ENCODE peak calls at places on chromosomes 12 and 14, in six cellular contexts. W, M, S, P, R and L are unnamed samples. For H3K4me1 and H3K9me3, the result is how much of the 10 kb centered on the place peaks cover.

GRCh38 chr14:87049886-87050820 is 942.8 kb downstream of the GALC start:
- DNase-seq in S (peak), M (peak), R (no peak), W (peak), P (peak), L (peak)

GRCh38 chr14:96256420-96256819 is 410 bp downstream of the BDKRB1 start:
- DNase-seq in P (no peak), M (no peak), R (no peak), S (peak), W (no peak), L (no peak)

GRCh38 chr14:20454359-20454644 is 310 bp downstream of the OSGEP start:
- DNase-seq in R (peak), P (peak), M (no peak), S (peak), W (no peak), L (no peak)

GRCh38 chr14:104577457-104578301 is 1.9 kb upstream of the C14orf180 start:
- DNase-seq in M (no peak), R (no peak), P (no peak), W (peak), S (no peak), L (no peak)

GRCh38 chr12:73769337-73769736 is 768.3 kb upstream of the ATXN7L3B start:
- DNase-seq in W (no peak), M (no peak), P (no peak), R (no peak), S (no peak), L (peak)

GRCh38 chr14:71682337-71682736 is 249.9 kb upstream of the RGS6 start:
- DNase-seq in P (no peak), W (no peak), R (no peak), S (peak), M (no peak), L (no peak)

GRCh38 chr14:99546230-99546879 is 57.7 kb downstream of the CCDC85C start:
- DNase-seq in W (peak), R (no peak), M (peak), S (no peak), P (no peak), L (no peak)

GRCh38 chr14:90274808-90275454 is 18.6 kb downstream of the PSMC1 start:
- DNase-seq in P (no peak), R (no peak), S (peak), M (no peak), W (no peak), L (no peak)

GRCh38 chr12:88530868-88531267 is 49.4 kb downstream of the KITLG start:
- DNase-seq in R (no peak), S (no peak), M (no peak), P (no peak), W (no peak), L (no peak)

GRCh38 chr12:131950182-131950913 is 606 bp downstream of the EP400 start:
- DNase-seq in R (no peak), P (peak), W (peak), M (peak), S (peak), L (peak)

GRCh38 chr12:111030800-111031199 is 110.4 kb upstream of the MYL2 start:
- DNase-seq in P (no peak), R (no peak), W (no peak), M (no peak), S (no peak), L (no peak)

GRCh38 chr12:111029732-111030131 is 109.4 kb upstream of the MYL2 start:
- DNase-seq in S (no peak), R (no peak), W (no peak), P (no peak), M (no peak), L (no peak)

GRCh38 chr12:111029305-111029704 is 108.9 kb upstream of the MYL2 start:
- DNase-seq in W (no peak), P (no peak), M (no peak), R (no peak), S (no peak), L (no peak)

GRCh38 chr12:111027431-111027830 is 107.1 kb upstream of the MYL2 start:
- DNase-seq in W (no peak), M (no peak), P (no peak), S (no peak), R (no peak), L (no peak)

DNA sequence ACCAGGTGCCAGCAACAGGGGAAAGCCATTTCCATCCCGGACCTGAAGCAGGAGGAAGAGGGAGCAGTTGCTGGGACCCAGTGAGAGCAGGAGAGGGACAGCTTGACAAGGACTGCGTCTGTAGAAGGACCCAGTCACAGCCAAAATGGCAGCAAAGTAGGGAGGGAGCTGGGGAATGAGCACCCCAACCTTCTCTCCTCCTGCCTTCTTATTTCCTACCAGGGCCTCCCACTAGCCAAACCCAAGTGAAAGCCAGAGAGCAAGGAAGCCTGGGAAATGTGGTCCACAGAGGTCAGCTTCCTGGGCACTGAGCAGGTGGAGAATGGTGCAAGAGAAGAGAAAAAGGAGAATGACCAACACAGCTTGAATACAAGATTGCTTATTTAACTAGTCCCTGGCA is 108.5 kb upstream of the MYL2 start:
- DNase-seq in W (no peak), M (no peak), P (no peak), S (no peak), R (no peak), L (no peak)
- H3K4me1 ChIP-seq in W (under half), M (under half), P (under half), S (under half), R (under half), L (under half)

DNA sequence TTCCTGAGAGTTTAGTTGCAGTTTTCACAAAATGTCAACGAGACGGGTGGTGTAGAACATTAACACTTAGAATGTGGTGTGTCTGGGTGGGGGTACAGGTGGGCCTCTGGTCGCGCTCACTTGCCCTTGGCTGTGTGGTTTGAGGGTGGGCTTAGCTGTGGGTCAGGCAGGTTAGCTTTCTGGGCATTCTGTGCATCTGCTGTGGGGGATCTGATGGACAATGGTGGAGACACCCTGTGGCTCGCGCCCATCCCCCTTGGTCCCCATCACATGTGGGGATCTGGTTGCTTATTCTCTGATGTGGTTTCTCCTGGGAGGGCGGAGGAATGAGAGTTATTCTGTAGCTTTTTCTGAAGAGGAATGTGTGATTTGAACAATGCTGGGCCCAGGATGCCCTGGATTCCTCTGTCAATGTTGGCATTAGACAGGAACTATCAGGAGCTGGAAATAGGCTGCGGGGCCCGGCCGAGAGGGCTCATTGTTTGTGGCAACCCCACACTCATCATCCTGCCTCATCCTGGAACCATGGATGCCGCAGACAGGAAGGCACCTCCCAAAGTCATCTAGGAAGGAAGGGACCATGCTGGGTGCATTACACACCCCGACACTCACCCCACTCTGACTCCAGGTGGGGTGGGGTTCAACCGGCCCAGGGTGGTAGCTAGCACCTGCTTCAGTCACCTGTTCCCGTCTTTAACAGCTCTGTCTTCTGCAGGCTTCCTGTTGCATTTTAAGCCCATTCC is 101.7 kb downstream of the TSPAN9 start:
- DNase-seq in S (no peak), R (no peak), P (no peak), M (peak), W (no peak), L (no peak)
- H3K9me3 ChIP-seq in S (under half), R (under half), P (under half), M (under half), W (under half), L (under half)

DNA sequence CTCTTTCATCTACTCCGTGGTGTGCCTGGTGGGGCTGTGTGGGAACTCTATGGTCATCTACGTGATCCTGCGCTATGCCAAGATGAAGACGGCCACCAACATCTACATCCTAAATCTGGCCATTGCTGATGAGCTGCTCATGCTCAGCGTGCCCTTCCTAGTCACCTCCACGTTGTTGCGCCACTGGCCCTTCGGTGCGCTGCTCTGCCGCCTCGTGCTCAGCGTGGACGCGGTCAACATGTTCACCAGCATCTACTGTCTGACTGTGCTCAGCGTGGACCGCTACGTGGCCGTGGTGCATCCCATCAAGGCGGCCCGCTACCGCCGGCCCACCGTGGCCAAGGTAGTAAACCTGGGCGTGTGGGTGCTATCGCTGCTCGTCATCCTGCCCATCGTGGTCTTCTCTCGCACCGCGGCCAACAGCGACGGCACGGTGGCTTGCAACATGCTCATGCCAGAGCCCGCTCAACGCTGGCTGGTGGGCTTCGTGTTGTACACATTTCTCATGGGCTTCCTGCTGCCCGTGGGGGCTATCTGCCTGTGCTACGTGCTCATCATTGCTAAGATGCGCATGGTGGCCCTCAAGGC is 2.0 kb downstream of the SSTR1 start:
- DNase-seq in S (no peak), R (no peak), M (no peak), P (no peak), W (no peak), L (no peak)
- H3K4me3 ChIP-seq in S (peak), R (peak), M (peak), P (peak), W (no peak), L (peak)

GRCh38 chr12:118375348-118375747 is 1.0 kb upstream of the SUDS3 start:
- DNase-seq in P (no peak), W (no peak), M (peak), S (no peak), R (no peak), L (no peak)
- H3K4me1 ChIP-seq in P (under half), W (under half), M (under half), S (under half), R (under half), L (under half)

DNA sequence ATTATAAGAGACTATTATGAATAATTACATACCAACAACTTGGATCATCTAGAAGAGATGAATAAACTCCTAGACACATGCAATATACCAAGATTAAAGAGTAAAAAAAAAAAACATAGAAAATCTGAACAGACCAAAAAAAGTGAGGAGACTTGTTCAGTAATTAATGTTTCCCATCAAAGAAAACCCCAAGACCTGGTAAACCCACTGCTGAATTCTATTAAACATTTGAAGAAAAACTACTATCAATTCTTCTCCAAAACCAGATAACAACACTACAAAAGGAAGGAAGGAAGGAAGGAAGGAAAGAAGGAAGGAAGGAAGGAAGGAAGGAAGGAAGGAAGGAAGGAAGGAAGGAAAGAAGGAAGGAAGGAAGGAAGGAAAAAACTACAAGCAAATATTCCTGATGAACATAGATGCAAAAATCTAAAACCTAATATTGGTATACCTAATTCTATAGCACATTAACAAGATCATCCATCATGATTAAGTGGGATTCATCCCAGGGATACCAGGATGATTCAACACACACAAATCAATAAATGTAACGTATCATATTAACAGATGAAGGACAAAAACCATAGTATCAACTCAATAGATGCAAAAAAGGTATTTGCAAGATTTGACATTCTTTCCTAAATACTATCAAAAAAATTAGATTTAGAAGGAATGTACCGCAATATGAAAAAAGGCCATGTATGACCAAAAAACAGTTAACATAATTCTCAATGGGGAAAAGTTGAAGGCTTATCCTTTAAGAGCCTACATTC is 445.5 kb downstream of the KCNH5 start:
- DNase-seq in W (no peak), R (no peak), P (no peak), S (no peak), M (no peak), L (no peak)
- H3K9me3 ChIP-seq in W (under half), R (under half), P (under half), S (under half), M (under half), L (under half)